ENCODE peak calls at places on chromosomes 4 and X, in nine cellular contexts. R, D, K, O, I, J, E, G and M are unnamed samples.

GRCh38 chr4:98508825-98509539 is 149.4 kb downstream of the TSPAN5 start:
- DNase-seq in R (no peak), O (no peak), D (peak; percentile 44), I (no peak), E (no peak), G (no peak), K (no peak), J (no peak), M (no peak)

GRCh38 chr4:4432341-4433125 is 45.6 kb downstream of the NSG1 start:
- DNase-seq in K (peak; percentile 70), R (no peak), I (no peak), E (no peak), O (no peak), J (no peak), D (no peak), G (no peak), M (no peak)

GRCh38 chr4:153809916-153810810 is 21.3 kb upstream of the SFRP2 start:
- DNase-seq in G (no peak), D (no peak), E (no peak), K (no peak), O (no peak), R (no peak), I (no peak), J (no peak), M (no peak)

GRCh38 chr4:128123036-128123435 is 61.9 kb downstream of the LARP1B start:
- DNase-seq in J (no peak), O (no peak), I (no peak), G (no peak), E (no peak), R (no peak), K (no peak), D (no peak), M (no peak)

GRCh38 chrX:71911731-71912050 is 1.0 kb downstream of the NHSL2 start:
- DNase-seq in K (no peak), J (no peak), R (no peak), I (no peak), D (no peak), E (peak; percentile 58), G (peak; percentile 17), O (peak; percentile 4), M (no peak)

GRCh38 chrX:6024204-6024603 is 204.5 kb downstream of the NLGN4X start:
- DNase-seq in R (no peak), J (no peak), I (no peak), D (peak; percentile 76), G (no peak), E (no peak), K (no peak), O (no peak), M (no peak)

GRCh38 chr4:155972098-155972497 is 18.4 kb upstream of the CTSO start:
- DNase-seq in D (no peak), G (no peak), E (peak; percentile 17), K (no peak), J (no peak), I (no peak), O (no peak), R (peak; percentile 38), M (peak; percentile 7)

GRCh38 chr4:160193787-160194186 is 1090.9 kb downstream of the RAPGEF2 start:
- DNase-seq in K (no peak), J (no peak), R (no peak), O (no peak), G (no peak), I (no peak), D (no peak), E (no peak), M (no peak)

GRCh38 chr4:185504098-185505047 is 30.9 kb downstream of the PDLIM3 start:
- DNase-seq in E (no peak), O (peak; percentile 22), J (no peak), K (no peak), R (peak; percentile 75), I (no peak), D (no peak), G (peak; percentile 73), M (peak; percentile 50)

GRCh38 chr4:2332201-2332975 is 70.5 kb upstream of the MXD4 start:
- DNase-seq in O (no peak), K (no peak), J (no peak), G (no peak), D (no peak), I (no peak), R (no peak), E (no peak), M (no peak)

GRCh38 chr4:143391895-143392294 is 55.2 kb downstream of the GAB1 start:
- DNase-seq in O (no peak), I (no peak), K (no peak), E (no peak), G (no peak), J (no peak), D (peak; percentile 68), R (peak; percentile 89), M (no peak)

GRCh38 chrX:129000018-129000417 is 523.3 kb downstream of the SMARCA1 start:
- DNase-seq in I (no peak), K (no peak), E (no peak), R (no peak), G (no peak), O (no peak), J (no peak), D (no peak), M (no peak)

GRCh38 chrX:1476682-1477081 is 24.0 kb upstream of the ASMTL start:
- DNase-seq in K (no peak), D (no peak), J (no peak), O (no peak), I (no peak), E (no peak), G (no peak), R (no peak), M (no peak)

GRCh38 chrX:38800981-38801845 is at the start of gene MID1IP1:
- DNase-seq in D (peak; percentile 80), G (peak; percentile 93), R (peak; percentile 89), O (peak; percentile 92), I (peak; percentile 91), K (no peak), J (peak; percentile 56), E (peak; percentile 96), M (no peak)

GRCh38 chrX:40360557-40360956 is 220.2 kb upstream of the ATP6AP2 start:
- DNase-seq in E (no peak), G (no peak), R (no peak), D (no peak), J (no peak), I (no peak), K (no peak), O (no peak), M (no peak)

GRCh38 chr4:252065-252601 is 53.1 kb downstream of the ZNF732 start:
- DNase-seq in R (no peak), E (no peak), J (no peak), O (no peak), D (no peak), I (no peak), K (no peak), G (no peak), M (no peak)
- H3K9me3 ChIP-seq in R (peaks cover 26% of the 10 kb centered on the region), E (peaks cover 21% of the 10 kb centered on the region), J (peaks cover 22% of the 10 kb centered on the region), O (no peaks in the 10 kb centered on the region), D (peaks cover 26% of the 10 kb centered on the region), I (peaks cover 13% of the 10 kb centered on the region), K (peaks cover 44% of the 10 kb centered on the region), G (no peaks in the 10 kb centered on the region), M (peaks cover 12% of the 10 kb centered on the region)

GRCh38 chrX:154374361-154375155 is at the start of gene FLNA:
- DNase-seq in O (peak; percentile 43), J (no peak), E (peak; percentile 68), G (peak; percentile 24), K (no peak), R (no peak), I (no peak), D (no peak), M (peak; percentile 54)
- H3K9me3 ChIP-seq in O (no peaks in the 10 kb centered on the region), J (no peaks in the 10 kb centered on the region), E (no peaks in the 10 kb centered on the region), G (no peaks in the 10 kb centered on the region), K (no peaks in the 10 kb centered on the region), R (no peaks in the 10 kb centered on the region), I (no peaks in the 10 kb centered on the region), D (no peaks in the 10 kb centered on the region), M (no peaks in the 10 kb centered on the region)

GRCh38 chrX:21960569-21960968 is 20.1 kb downstream of the SMS start:
- DNase-seq in E (peak; percentile 52), O (no peak), J (no peak), G (peak; percentile 22), I (no peak), D (no peak), K (no peak), R (no peak), M (no peak)

GRCh38 chrX:21966866-21967265 is 26.4 kb downstream of the SMS start:
- DNase-seq in I (no peak), K (no peak), E (no peak), G (no peak), J (no peak), R (no peak), D (no peak), O (no peak), M (no peak)

GRCh38 chrX:21961142-21961541 is 20.6 kb downstream of the SMS start:
- DNase-seq in R (no peak), I (no peak), G (no peak), D (no peak), E (no peak), O (no peak), K (no peak), J (no peak), M (no peak)

GRCh38 chrX:21963736-21964135 is 23.2 kb downstream of the SMS start:
- DNase-seq in J (no peak), R (peak; percentile 44), O (no peak), D (no peak), E (no peak), G (no peak), I (no peak), K (no peak), M (no peak)

DNA sequence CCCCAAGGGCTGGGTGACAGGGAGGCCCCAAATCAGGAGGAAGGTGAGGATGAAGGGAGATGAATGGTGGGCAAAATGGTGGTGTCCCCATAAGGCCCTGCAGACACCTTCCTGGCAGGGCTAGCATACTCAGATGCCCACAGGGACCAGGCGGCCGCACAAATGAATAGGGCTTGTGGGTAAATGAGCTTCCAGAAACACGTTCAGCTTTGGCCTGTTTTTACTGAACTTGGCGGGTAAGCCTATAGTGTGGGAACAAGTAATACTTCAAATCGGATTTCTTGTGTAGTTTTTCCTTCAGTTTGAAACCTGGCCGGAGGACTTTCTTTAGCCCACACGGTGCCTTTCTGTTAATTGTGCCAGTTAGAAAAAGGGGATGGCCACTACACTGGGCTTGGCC is 22.7 kb downstream of the SMS start:
- DNase-seq in R (no peak), G (no peak), O (no peak), E (no peak), D (no peak), I (no peak), K (no peak), J (no peak), M (no peak)
- H3K9me3 ChIP-seq in R (no peaks in the 10 kb centered on the region), G (no peaks in the 10 kb centered on the region), O (no peaks in the 10 kb centered on the region), E (no peaks in the 10 kb centered on the region), D (no peaks in the 10 kb centered on the region), I (no peaks in the 10 kb centered on the region), K (no peaks in the 10 kb centered on the region), J (no peaks in the 10 kb centered on the region), M (no peaks in the 10 kb centered on the region)

DNA sequence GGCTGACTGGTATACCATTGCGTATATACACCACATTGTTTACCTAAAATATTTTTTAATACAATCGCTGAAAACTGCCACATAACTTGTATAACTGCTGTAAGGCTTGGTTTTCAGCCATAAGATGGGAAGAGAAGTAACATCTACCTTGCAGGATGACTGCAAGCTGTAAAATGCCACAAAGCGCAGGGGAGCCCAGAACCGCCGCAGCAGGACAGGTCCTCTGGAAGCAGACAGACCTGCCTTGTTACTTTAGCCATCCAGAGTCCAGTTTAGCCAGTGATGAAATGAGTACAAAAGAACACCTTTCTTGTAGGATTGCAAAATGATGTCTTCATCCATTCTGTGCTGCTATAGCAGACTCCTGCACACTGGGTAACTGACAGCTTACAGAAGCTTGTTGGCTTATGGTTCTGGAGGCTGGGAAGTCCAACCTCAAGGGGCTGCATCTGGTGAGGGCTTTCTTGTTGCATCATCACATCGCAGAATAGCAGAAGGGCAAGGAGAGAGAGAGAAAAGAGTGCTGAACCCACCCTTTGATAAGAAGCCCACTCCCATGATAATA is 4.1 kb upstream of the CTBP1 start:
- DNase-seq in K (no peak), D (no peak), O (no peak), G (no peak), J (no peak), I (no peak), R (no peak), E (no peak), M (no peak)
- H3K9me3 ChIP-seq in K (no peaks in the 10 kb centered on the region), D (peaks cover 29% of the 10 kb centered on the region), O (no peaks in the 10 kb centered on the region), G (no peaks in the 10 kb centered on the region), J (no peaks in the 10 kb centered on the region), I (peaks cover 58% of the 10 kb centered on the region), R (peaks cover 36% of the 10 kb centered on the region), E (no peaks in the 10 kb centered on the region), M (peaks cover 13% of the 10 kb centered on the region)